ENCODE peak calls at places on chromosomes 2 and 18, in six cellular contexts. S is CD8-positive, alpha-beta T cell; J is endothelial cell of umbilical vein; R is astrocyte; Y is aorta; C is foreskin fibroblast. O is an unnamed sample.

GRCh38 chr2:172664766-172665165 is 70.9 kb upstream of the RAPGEF4 start:
- DNase-seq in S (no peak), J (no peak), R (no peak), Y (no peak), C (no peak), O (no peak)

GRCh38 chr2:51995293-51995692 is 963.4 kb upstream of the NRXN1 start:
- DNase-seq in S (no peak), J (peak; percentile 3), R (peak; percentile 89), Y (no peak), C (peak; percentile 28), O (no peak)

GRCh38 chr2:43068053-43068471 is 158.3 kb downstream of the ZFP36L2 start:
- DNase-seq in S (no peak), J (no peak), R (no peak), Y (peak; percentile 75), C (no peak), O (no peak)

GRCh38 chr2:109513749-109514588 is 99.8 kb downstream of the SEPTIN10 start:
- DNase-seq in S (no peak), J (no peak), R (peak; percentile 82), Y (no peak), C (peak; percentile 72), O (peak; percentile 84)

GRCh38 chr18:52701219-52701935 is 361.4 kb downstream of the DCC start:
- DNase-seq in S (no peak), J (no peak), R (no peak), Y (no peak), C (no peak), O (no peak)

GRCh38 chr2:70708376-70709199 is 59.4 kb downstream of the ADD2 start:
- DNase-seq in S (no peak), J (no peak), R (peak; percentile 84), Y (no peak), C (no peak), O (no peak)

GRCh38 chr18:13615432-13615861 is 110.9 kb downstream of the FAM210A start:
- DNase-seq in S (no peak), J (no peak), R (peak; percentile 2), Y (no peak), C (no peak), O (no peak)

GRCh38 chr2:177165731-177166711 is 46.6 kb upstream of the HNRNPA3 start:
- DNase-seq in S (no peak), J (peak; percentile 80), R (peak; percentile 65), Y (no peak), C (no peak), O (peak; percentile 67)

GRCh38 chr2:94996401-94997100 is 29.0 kb upstream of the MAL start:
- DNase-seq in S (no peak), J (no peak), R (no peak), Y (peak; percentile 47), C (no peak), O (no peak)

GRCh38 chr2:55138546-55139288 is 88.5 kb upstream of the RTN4 start:
- DNase-seq in S (no peak), J (no peak), R (no peak), Y (no peak), C (no peak), O (no peak)

DNA sequence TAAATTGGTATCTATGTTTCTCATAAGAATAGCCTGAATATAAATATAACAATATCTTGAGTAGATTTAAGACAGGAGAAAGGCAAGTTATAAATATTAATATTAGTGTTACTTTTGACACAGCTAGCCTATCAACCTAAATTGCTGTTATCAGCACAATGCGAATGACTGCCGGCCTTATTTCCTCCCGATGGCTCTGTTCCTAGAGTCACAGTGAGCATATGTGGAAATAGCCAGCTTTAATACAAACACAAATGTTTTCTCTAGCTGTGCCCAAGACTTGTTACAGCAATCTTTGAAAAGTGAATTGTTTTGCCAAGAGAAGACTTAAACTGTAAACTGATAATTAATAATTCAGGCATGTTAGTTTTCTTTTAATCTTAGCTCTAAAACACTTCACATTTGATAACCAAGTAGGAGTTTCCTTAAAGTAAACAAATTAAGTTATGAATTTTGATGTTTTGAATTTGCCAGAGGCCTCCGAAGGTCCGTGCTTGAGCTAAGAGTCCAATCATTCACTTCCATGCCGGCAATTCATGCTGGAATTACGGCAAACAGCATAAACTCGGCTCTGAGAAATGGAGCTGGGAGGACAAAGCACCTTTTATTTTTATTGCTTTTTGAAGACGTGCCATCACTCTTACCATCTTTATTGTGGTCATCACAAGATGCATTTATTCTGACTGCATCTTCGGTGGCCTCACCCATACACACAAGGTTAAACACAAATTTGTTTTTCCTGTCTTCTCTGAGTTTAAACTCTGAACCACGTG is 184.4 kb upstream of the CWC22 start:
- DNase-seq in S (no peak), J (peak; percentile 1), R (no peak), Y (no peak), C (peak; percentile 54), O (no peak)
- H3K4me3 ChIP-seq in S (no peak overlapping the region), J (no peak overlapping the region), R (no peak overlapping the region), Y (no peak overlapping the region), C (peak overlapping the region; percentile 23), O (no peak overlapping the region)

DNA sequence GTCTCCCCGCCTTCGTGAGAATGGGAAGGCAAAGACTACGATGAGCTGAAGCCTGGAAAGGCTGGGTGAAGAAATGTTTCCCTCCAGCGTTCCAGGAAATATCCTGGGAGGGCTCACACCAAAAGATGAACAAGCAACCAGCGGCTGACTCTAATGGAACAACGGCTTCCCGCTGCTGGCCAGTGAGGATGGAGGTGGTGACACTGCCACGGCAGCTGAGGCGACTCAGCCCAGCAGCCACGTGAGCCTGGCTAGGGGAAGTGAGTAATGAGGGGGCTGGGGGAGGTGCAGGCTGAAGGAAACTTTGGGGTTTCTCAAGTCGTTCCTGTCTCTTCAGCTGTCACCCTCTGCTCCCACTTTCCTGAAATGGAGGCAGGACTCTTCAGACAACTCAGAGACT is 105.0 kb upstream of the SMAD7 start:
- DNase-seq in S (peak; percentile 20), J (peak; percentile 36), R (peak; percentile 56), Y (peak; percentile 84), C (peak; percentile 80), O (peak; percentile 13)
- H3K4me3 ChIP-seq in S (no peak overlapping the region), J (no peak overlapping the region), R (no peak overlapping the region), Y (no peak overlapping the region), C (no peak overlapping the region), O (no peak overlapping the region)

DNA sequence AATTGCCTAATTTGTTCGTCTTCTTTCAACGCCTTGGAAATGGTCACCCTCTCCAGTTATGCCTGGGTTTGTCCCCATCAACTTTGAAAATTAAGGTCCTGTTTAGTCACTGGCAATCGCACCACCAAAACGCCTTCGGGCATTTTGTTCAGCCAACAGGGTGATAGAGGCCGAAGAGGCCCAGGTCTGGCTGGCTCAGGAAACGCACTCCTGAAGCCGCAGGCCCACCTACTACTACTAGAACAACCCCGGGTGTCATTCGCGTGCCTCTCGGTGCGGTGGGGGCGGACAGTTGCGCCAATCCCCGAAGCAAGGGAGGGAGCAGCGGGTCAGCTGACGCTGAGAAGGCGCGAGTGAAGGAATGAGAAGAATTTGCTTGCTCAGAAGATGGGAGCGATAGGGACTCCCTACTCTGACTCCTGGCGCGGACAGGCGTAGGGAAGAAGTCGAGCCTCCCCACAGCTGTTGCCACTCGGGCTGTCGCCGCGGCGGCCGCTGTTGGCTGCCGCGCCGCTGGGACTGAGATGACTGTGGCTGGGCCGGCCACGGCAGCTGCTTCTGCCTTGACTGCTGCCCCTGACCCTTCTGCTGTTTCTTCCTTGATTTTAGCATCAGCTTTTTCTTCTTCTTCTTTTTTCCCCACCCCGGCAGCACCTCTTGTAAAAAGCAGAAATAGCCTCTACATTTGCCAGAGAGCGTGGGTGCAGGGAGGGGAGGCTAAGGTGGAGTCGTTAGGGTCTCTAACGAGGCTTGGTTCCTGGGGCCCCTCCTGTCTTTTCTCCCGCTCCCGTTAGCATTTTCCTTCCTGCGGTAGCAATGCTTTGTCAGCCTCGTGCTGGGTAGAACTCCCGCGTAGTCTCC is 387.6 kb downstream of the FIGN start:
- DNase-seq in S (no peak), J (peak; percentile 71), R (peak; percentile 94), Y (peak; percentile 90), C (peak; percentile 72), O (peak; percentile 48)
- H3K4me3 ChIP-seq in S (no peak overlapping the region), J (peak overlapping the region; percentile 36), R (peak overlapping the region; percentile 50), Y (peak overlapping the region; percentile 27), C (peak overlapping the region; percentile 54), O (peak overlapping the region; percentile 29)

DNA sequence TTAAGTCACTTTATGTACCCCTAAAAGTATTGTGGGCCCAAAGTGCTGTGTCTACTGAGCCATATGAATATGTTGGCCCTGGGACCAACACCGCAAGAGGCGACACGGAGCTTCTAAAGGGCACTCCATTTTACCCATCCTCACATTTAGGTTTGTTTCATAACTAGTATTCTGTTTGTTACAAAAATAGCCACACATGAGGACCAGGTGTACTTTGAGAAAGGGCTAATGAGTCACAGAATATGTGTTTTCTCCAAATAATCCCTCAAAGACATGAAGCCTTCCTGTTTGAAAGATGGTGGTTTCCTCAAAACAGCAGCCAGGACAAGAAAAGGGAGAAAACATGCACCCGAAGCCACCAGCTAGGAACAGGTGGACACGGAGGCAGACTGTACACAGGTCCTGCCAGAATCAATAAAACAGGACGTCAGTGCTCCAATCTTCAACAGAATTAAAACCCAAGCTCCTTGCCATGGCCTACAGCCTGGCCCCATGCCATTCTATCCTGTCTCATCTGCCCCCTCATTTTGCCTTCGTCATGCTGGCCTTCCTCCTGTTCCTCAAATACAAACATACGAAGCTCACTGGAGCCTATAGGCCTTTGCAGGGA is 21.8 kb upstream of the GRB14 start:
- DNase-seq in S (no peak), J (no peak), R (no peak), Y (no peak), C (no peak), O (no peak)
- H3K4me3 ChIP-seq in S (no peak overlapping the region), J (no peak overlapping the region), R (no peak overlapping the region), Y (no peak overlapping the region), C (no peak overlapping the region), O (no peak overlapping the region)

DNA sequence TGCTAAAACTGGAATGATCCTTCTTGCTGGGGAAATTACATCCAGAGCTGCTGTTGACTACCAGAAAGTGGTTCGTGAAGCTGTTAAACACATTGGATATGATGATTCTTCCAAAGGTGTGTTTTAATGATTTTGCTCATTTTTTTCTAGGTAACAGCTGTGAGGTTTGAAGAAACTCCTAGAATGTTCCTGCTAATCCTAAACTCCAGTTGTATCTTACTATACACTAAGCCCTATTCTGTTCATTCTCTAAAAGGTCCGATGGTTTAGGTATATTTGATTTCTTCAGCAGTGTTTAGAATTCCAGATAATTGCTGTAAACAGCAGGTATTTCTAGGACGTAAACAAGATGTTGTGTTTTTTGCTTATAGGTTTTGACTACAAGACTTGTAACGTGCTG is 2.3 kb downstream of the MAT2A start:
- DNase-seq in S (no peak), J (no peak), R (no peak), Y (no peak), C (no peak), O (no peak)
- H3K4me3 ChIP-seq in S (no peak overlapping the region), J (peak overlapping the region; percentile 96), R (peak overlapping the region; percentile 99), Y (no peak overlapping the region), C (peak overlapping the region; percentile 98), O (peak overlapping the region; percentile 99)

DNA sequence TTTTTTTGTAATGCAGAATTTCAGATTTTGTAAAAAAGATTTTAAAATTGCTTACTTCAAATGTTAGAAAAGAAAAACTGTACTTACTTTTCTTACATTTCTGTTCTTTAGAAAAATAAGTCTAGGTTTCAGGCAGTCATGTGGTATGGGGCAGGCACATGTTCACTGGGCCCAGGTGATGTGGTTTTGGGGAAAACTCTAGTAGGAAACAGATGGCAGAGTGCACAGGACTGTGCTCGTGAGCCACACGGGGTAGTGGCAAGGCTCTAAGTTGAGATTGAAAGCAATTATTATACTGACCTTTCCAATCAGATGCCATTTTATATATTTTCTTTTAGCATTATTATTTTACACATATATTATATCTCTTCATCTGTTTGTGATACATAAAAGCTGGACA is 1036.9 kb upstream of the TMEFF2 start:
- DNase-seq in S (no peak), J (no peak), R (no peak), Y (no peak), C (no peak), O (no peak)
- H3K4me3 ChIP-seq in S (no peak overlapping the region), J (no peak overlapping the region), R (no peak overlapping the region), Y (no peak overlapping the region), C (no peak overlapping the region), O (no peak overlapping the region)